ENCODE peak calls at places on chromosomes 7 and 10, in six cellular contexts. D, P, A, H, G and R are unnamed samples.

GRCh38 chr7:116786791-116787443 is 75.5 kb upstream of the CAPZA2 start:
- DNase-seq in P (no peak), A (no peak), G (peak; percentile 58), H (peak; percentile 47), D (no peak), R (peak; percentile 46)

GRCh38 chr7:43701929-43702328 is 27.4 kb downstream of the COA1 start:
- DNase-seq in P (no peak), A (no peak), H (no peak), G (no peak), D (no peak), R (no peak)

GRCh38 chr10:46557319-46558140 is 1.1 kb upstream of the GPRIN2 start:
- DNase-seq in G (no peak), H (no peak), P (peak; percentile 38), D (no peak), A (no peak), R (no peak)

GRCh38 chr7:70779321-70779720 is 352.6 kb upstream of the GALNT17 start:
- DNase-seq in G (no peak), A (no peak), H (no peak), P (no peak), D (no peak), R (no peak)

GRCh38 chr10:21929070-21929469 is 74.5 kb downstream of the DNAJC1 start:
- DNase-seq in G (no peak), H (no peak), D (no peak), P (no peak), A (peak; percentile 13), R (peak; percentile 5)

GRCh38 chr10:129498680-129499079 is 31.6 kb downstream of the MGMT start:
- DNase-seq in D (no peak), G (no peak), A (no peak), P (no peak), H (no peak), R (no peak)

GRCh38 chr7:527723-528122 is 8.1 kb upstream of the PDGFA start:
- DNase-seq in P (no peak), A (no peak), H (no peak), D (no peak), G (no peak), R (no peak)

GRCh38 chr10:126203746-126204145 is 184.5 kb downstream of the ADAM12 start:
- DNase-seq in G (no peak), A (no peak), H (no peak), P (no peak), D (no peak), R (no peak)

GRCh38 chr10:47248436-47249090 is 51.4 kb upstream of the GDF10 start:
- DNase-seq in P (no peak), G (no peak), H (no peak), D (no peak), A (no peak), R (no peak)

GRCh38 chr10:77898323-77899079 is 28.1 kb downstream of the DLG5 start:
- DNase-seq in P (no peak), G (no peak), D (peak; percentile 57), H (no peak), A (no peak), R (no peak)

GRCh38 chr7:64802699-64803098 is 8.5 kb downstream of the ZNF138 start:
- DNase-seq in G (no peak), P (no peak), D (no peak), A (peak; percentile 16), H (no peak), R (no peak)

GRCh38 chr7:135620980-135621850 is 41.1 kb upstream of the STMP1 start:
- DNase-seq in D (peak; percentile 66), A (peak; percentile 45), G (no peak), H (peak; percentile 74), P (peak; percentile 40), R (peak; percentile 91)

GRCh38 chr7:23469961-23470250 is 385 bp downstream of the IGF2BP3 start:
- DNase-seq in D (no peak), H (no peak), A (no peak), P (no peak), G (no peak), R (no peak)

GRCh38 chr7:117323585-117323876 is 673 bp upstream of the WNT2 start:
- DNase-seq in H (no peak), D (no peak), P (no peak), A (no peak), G (no peak), R (no peak)

GRCh38 chr7:42152353-42153205 is 84.4 kb downstream of the GLI3 start:
- DNase-seq in P (no peak), D (no peak), H (no peak), A (no peak), G (no peak), R (no peak)

GRCh38 chr7:47651355-47652317 is 69.7 kb upstream of the TNS3 start:
- DNase-seq in D (no peak), A (no peak), P (peak; percentile 79), H (no peak), G (no peak), R (peak; percentile 99)

GRCh38 chr7:106049139-106049725 is 62.9 kb downstream of the SYPL1 start:
- DNase-seq in P (no peak), H (no peak), G (no peak), D (no peak), A (no peak), R (no peak)

GRCh38 chr7:76280408-76280807 is 22.1 kb upstream of the HSPB1 start:
- DNase-seq in A (no peak), D (peak; percentile 91), P (no peak), H (no peak), G (no peak), R (no peak)

GRCh38 chr10:48573045-48573444 is 31.8 kb downstream of the ARHGAP22 start:
- DNase-seq in P (no peak), A (no peak), D (no peak), H (no peak), G (no peak), R (no peak)

GRCh38 chr10:48574322-48574796 is 30.5 kb downstream of the ARHGAP22 start:
- DNase-seq in H (no peak), P (no peak), G (no peak), A (no peak), D (no peak), R (no peak)

GRCh38 chr10:48577158-48577557 is 27.7 kb downstream of the ARHGAP22 start:
- DNase-seq in H (no peak), G (no peak), A (no peak), P (no peak), D (no peak), R (no peak)

GRCh38 chr10:48575901-48576300 is 29.0 kb downstream of the ARHGAP22 start:
- DNase-seq in G (no peak), P (no peak), D (no peak), H (no peak), A (no peak), R (no peak)

GRCh38 chr10:48574817-48575380 is 30.0 kb downstream of the ARHGAP22 start:
- DNase-seq in P (no peak), H (no peak), A (no peak), G (no peak), D (no peak), R (no peak)
- TF ChIP-seq SMC3 in P (no peak), H (no peak), A (no peak), G (no peak), D (no peak), R (no peak)

GRCh38 chr10:125162181-125162906 is 2.0 kb upstream of the CTBP2 start:
- DNase-seq in A (no peak), G (no peak), P (no peak), D (peak; percentile 58), H (no peak), R (no peak)

GRCh38 chr10:125159932-125160855 is at the start of gene CTBP2:
- DNase-seq in G (no peak), A (peak; percentile 62), D (peak; percentile 89), H (no peak), P (peak; percentile 56), R (no peak)

GRCh38 chr10:125160856-125161569 is 650 bp upstream of the CTBP2 start:
- DNase-seq in D (peak; percentile 93), H (no peak), A (peak; percentile 83), G (no peak), P (peak; percentile 93), R (peak; percentile 85)

GRCh38 chr10:125159486-125159931 is 854 bp downstream of the CTBP2 start:
- DNase-seq in P (peak; percentile 31), G (no peak), A (peak; percentile 33), D (peak; percentile 70), H (no peak), R (no peak)

GRCh38 chr10:125161570-125162139 is 1.3 kb upstream of the CTBP2 start:
- DNase-seq in D (peak; percentile 66), G (no peak), H (no peak), P (no peak), A (no peak), R (peak; percentile 61)
- TF ChIP-seq SMC3 in D (peak; percentile 29), G (no peak), H (no peak), P (peak; percentile 64), A (no peak), R (peak; percentile 29)

GRCh38 chr10:97016728-97017473 is 168.9 kb downstream of the SLIT1 start:
- DNase-seq in H (no peak), D (no peak), P (no peak), G (peak; percentile 65), A (no peak), R (no peak)
- TF ChIP-seq SMC3 in H (no peak), D (no peak), P (no peak), G (no peak), A (no peak), R (no peak)

GRCh38 chr10:89173075-89173474 is 34.0 kb downstream of the CH25H start:
- DNase-seq in A (no peak), D (no peak), P (no peak), H (no peak), G (no peak), R (no peak)

GRCh38 chr10:89175821-89176220 is 31.3 kb downstream of the CH25H start:
- DNase-seq in H (no peak), G (no peak), D (no peak), P (no peak), A (no peak), R (no peak)

GRCh38 chr10:89167915-89168314 is 39.2 kb downstream of the CH25H start:
- DNase-seq in G (no peak), H (no peak), P (no peak), D (no peak), A (no peak), R (no peak)

GRCh38 chr10:89171996-89172395 is 35.1 kb downstream of the CH25H start:
- DNase-seq in H (no peak), D (no peak), P (no peak), G (no peak), A (no peak), R (peak; percentile 24)

DNA sequence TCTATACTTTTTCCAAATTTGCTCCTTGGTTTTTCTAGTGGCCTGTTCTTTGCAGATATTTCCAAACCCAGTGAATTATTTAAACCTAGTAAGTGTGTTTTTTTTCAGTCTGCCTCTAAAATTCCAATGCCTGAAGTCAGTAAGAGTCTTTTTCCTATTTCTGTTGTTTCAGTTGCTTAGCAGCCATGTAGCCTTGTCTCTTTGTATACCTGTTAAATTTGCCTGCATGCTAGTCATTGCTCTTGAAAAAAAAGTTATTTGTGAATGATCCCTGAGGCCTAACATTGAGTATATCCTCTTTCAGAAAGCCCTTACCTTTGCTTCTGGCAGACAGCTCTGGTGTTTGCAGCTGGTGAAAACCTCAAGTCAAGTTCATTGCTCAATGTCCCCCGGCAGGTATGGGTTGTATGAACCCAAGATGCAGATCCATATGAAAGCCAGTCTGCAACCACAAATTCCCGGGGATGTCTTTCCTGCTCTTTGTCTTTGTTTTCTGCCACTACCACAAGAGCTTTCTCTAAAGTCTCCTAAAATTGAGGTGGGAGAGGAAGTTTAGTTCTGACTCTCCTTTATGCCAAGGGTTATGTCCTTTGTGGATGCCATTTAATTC is 35.7 kb downstream of the CH25H start:
- DNase-seq in A (no peak), G (no peak), H (no peak), P (no peak), D (no peak), R (peak; percentile 64)
- TF ChIP-seq SMC3 in A (no peak), G (no peak), H (no peak), P (no peak), D (no peak), R (no peak)

GRCh38 chr10:124517466-124517865 is 55.8 kb downstream of the LHPP start:
- DNase-seq in A (no peak), G (no peak), P (no peak), H (no peak), D (no peak), R (no peak)
- TF ChIP-seq SMC3 in A (no peak), G (no peak), P (no peak), H (no peak), D (no peak), R (no peak)